ENCODE peak calls at places on chromosomes 5 and 9, in nine cellular contexts. C, K, T, O, S, U, A, H and I are unnamed samples. For H3K4me1, the result is how much of the 10 kb centered on the place peaks cover.

GRCh38 chr5:160542840-160543239 is 121.2 kb downstream of the PTTG1 start:
- DNase-seq in C (no peak), K (no peak), T (no peak), O (no peak), S (no peak), U (no peak), A (no peak), H (no peak), I (no peak)

GRCh38 chr9:116937361-116937760 is 250.3 kb downstream of the TRIM32 start:
- DNase-seq in C (no peak), K (peak), T (no peak), O (peak), S (no peak), U (no peak), A (no peak), H (no peak), I (no peak)

GRCh38 chr5:16871746-16872339 is 64.2 kb downstream of the MYO10 start:
- DNase-seq in C (peak), K (peak), T (no peak), O (peak), S (no peak), U (no peak), A (no peak), H (no peak), I (no peak)

GRCh38 chr9:109027176-109027575 is 13.9 kb upstream of the CTNNAL1 start:
- DNase-seq in C (peak), K (no peak), T (no peak), O (peak), S (no peak), U (peak), A (no peak), H (no peak), I (no peak)

GRCh38 chr5:127887282-127887681 is 184.1 kb downstream of the CCDC192 start:
- DNase-seq in C (no peak), K (peak), T (no peak), O (no peak), S (no peak), U (no peak), A (no peak), H (no peak), I (no peak)

GRCh38 chr5:97181856-97182545 is 1.0 kb downstream of the RIOK2 start:
- DNase-seq in C (no peak), K (no peak), T (no peak), O (peak), S (no peak), U (no peak), A (no peak), H (no peak), I (no peak)

GRCh38 chr5:169354263-169354662 is 53.3 kb upstream of the SLIT3 start:
- DNase-seq in C (no peak), K (peak), T (no peak), O (peak), S (no peak), U (no peak), A (no peak), H (no peak), I (no peak)

GRCh38 chr5:56270058-56270457 is 36.9 kb upstream of the ANKRD55 start:
- DNase-seq in C (no peak), K (peak), T (no peak), O (no peak), S (no peak), U (no peak), A (peak), H (no peak), I (no peak)

GRCh38 chr5:82879089-82879488 is 198.1 kb downstream of the TMEM167A start:
- DNase-seq in C (no peak), K (no peak), T (no peak), O (no peak), S (no peak), U (no peak), A (no peak), H (no peak), I (no peak)

GRCh38 chr5:134577022-134577795 is 51.7 kb downstream of the JADE2 start:
- DNase-seq in C (peak), K (peak), T (no peak), O (peak), S (no peak), U (no peak), A (peak), H (no peak), I (no peak)

GRCh38 chr9:2726620-2727335 is 9.5 kb downstream of the KCNV2 start:
- DNase-seq in C (no peak), K (peak), T (no peak), O (peak), S (no peak), U (no peak), A (no peak), H (no peak), I (no peak)

GRCh38 chr9:126020836-126021235 is 273.7 kb downstream of the PBX3 start:
- DNase-seq in C (no peak), K (no peak), T (no peak), O (no peak), S (no peak), U (no peak), A (no peak), H (no peak), I (no peak)

GRCh38 chr5:122940890-122941289 is 95.5 kb downstream of the SNX24 start:
- DNase-seq in C (no peak), K (no peak), T (no peak), O (no peak), S (no peak), U (no peak), A (no peak), H (no peak), I (no peak)

GRCh38 chr9:127741831-127742434 is 6.8 kb upstream of the TOR2A start:
- DNase-seq in C (peak), K (no peak), T (no peak), O (no peak), S (peak), U (peak), A (peak), H (peak), I (peak)

GRCh38 chr5:93649234-93649900 is 66.3 kb downstream of the NR2F1 start:
- DNase-seq in C (no peak), K (no peak), T (no peak), O (no peak), S (no peak), U (no peak), A (no peak), H (no peak), I (no peak)

GRCh38 chr5:112492291-112492690 is 73.2 kb upstream of the EPB41L4A start:
- DNase-seq in C (no peak), K (peak), T (no peak), O (peak), S (peak), U (peak), A (peak), H (peak), I (no peak)

GRCh38 chr5:178940569-178941360 is at the start of gene ZNF454:
- DNase-seq in C (peak), K (no peak), T (peak), O (peak), S (peak), U (no peak), A (peak), H (peak), I (peak)

GRCh38 chr9:68751556-68751955 is 46.5 kb downstream of the PIP5K1B start:
- DNase-seq in C (no peak), K (no peak), T (no peak), O (no peak), S (no peak), U (no peak), A (no peak), H (no peak), I (no peak)

GRCh38 chr5:88269222-88269771 is 652 bp upstream of the TMEM161B start:
- DNase-seq in C (no peak), K (peak), T (no peak), O (peak), S (no peak), U (peak), A (peak), H (peak), I (peak)

GRCh38 chr5:74725331-74725730 is 40.3 kb downstream of the HEXB start:
- DNase-seq in C (no peak), K (no peak), T (no peak), O (peak), S (no peak), U (no peak), A (no peak), H (no peak), I (no peak)

GRCh38 chr5:33011803-33012202 is 300.7 kb downstream of the NPR3 start:
- DNase-seq in C (no peak), K (no peak), T (no peak), O (no peak), S (no peak), U (no peak), A (no peak), H (no peak), I (no peak)

GRCh38 chr9:113993838-113994540 is 84.1 kb downstream of the AMBP start:
- DNase-seq in C (peak), K (peak), T (peak), O (peak), S (peak), U (no peak), A (peak), H (peak), I (peak)

GRCh38 chr9:126799051-126799450 is 5.8 kb upstream of the ZBTB43 start:
- DNase-seq in C (no peak), K (no peak), T (no peak), O (no peak), S (no peak), U (no peak), A (no peak), H (no peak), I (no peak)

GRCh38 chr5:77087484-77088291 is 603 bp upstream of the ZBED3 start:
- DNase-seq in C (peak), K (no peak), T (no peak), O (peak), S (no peak), U (peak), A (no peak), H (peak), I (no peak)

GRCh38 chr5:176831026-176831423 is 20.7 kb downstream of the UNC5A start:
- DNase-seq in C (no peak), K (no peak), T (no peak), O (no peak), S (no peak), U (no peak), A (peak), H (no peak), I (no peak)

GRCh38 chr5:173291722-173292658 is 36.2 kb downstream of the STC2 start:
- DNase-seq in C (no peak), K (no peak), T (peak), O (peak), S (no peak), U (peak), A (no peak), H (no peak), I (no peak)

GRCh38 chr9:121568541-121569265 is 69.1 kb upstream of the GGTA1 start:
- DNase-seq in C (peak), K (no peak), T (no peak), O (peak), S (peak), U (no peak), A (peak), H (no peak), I (peak)

GRCh38 chr9:137787786-137788505 is 89.6 kb upstream of the CACNA1B start:
- DNase-seq in C (no peak), K (no peak), T (no peak), O (no peak), S (no peak), U (no peak), A (no peak), H (no peak), I (no peak)

GRCh38 chr5:40578501-40579451 is 100.9 kb upstream of the PTGER4 start:
- DNase-seq in C (no peak), K (peak), T (no peak), O (peak), S (no peak), U (no peak), A (no peak), H (no peak), I (no peak)

GRCh38 chr5:153952893-153953292 is 85.8 kb downstream of the FAM114A2 start:
- DNase-seq in C (no peak), K (no peak), T (no peak), O (no peak), S (no peak), U (no peak), A (no peak), H (no peak), I (no peak)

GRCh38 chr5:159552751-159553150 is 222.5 kb upstream of the IL12B start:
- DNase-seq in C (no peak), K (peak), T (no peak), O (peak), S (no peak), U (peak), A (no peak), H (no peak), I (no peak)

GRCh38 chr5:77852514-77853352 is 76.6 kb upstream of the TBCA start:
- DNase-seq in C (peak), K (no peak), T (no peak), O (peak), S (peak), U (peak), A (peak), H (peak), I (no peak)

GRCh38 chr5:175829718-175830585 is 41.4 kb upstream of the CPLX2 start:
- DNase-seq in C (no peak), K (no peak), T (no peak), O (no peak), S (no peak), U (no peak), A (no peak), H (no peak), I (no peak)

GRCh38 chr9:106930477-106930876 is 67.5 kb downstream of the ZNF462 start:
- DNase-seq in C (no peak), K (no peak), T (no peak), O (no peak), S (no peak), U (no peak), A (no peak), H (no peak), I (no peak)

GRCh38 chr5:54912021-54912420 is 73.4 kb downstream of the ESM1 start:
- DNase-seq in C (no peak), K (no peak), T (no peak), O (peak), S (no peak), U (no peak), A (no peak), H (no peak), I (no peak)

DNA sequence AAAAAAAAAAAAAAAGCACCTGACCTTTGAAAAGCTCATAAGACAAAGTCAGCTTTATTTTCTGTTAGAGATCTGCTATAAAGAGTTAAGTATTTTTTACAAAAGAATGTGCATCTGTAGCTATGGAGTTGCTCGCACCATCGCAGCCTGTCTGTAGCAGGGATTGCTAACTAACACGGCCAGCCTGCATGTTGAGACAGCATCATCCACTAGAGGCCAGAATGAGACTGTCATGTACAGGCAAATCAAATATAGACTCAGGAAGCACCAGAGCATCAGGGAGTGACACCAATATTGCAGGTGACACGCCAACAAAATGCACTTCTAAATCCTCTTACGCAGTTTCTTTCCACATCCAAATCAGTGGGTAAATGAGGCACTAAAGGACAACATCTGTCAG is 136.3 kb upstream of the RASEF start:
- DNase-seq in C (peak), K (peak), T (peak), O (peak), S (peak), U (peak), A (peak), H (peak), I (peak)
- TF ChIP-seq CTCF in C (peak), K (peak), T (peak), O (peak), S (no peak), U (peak), A (peak), H (peak), I (peak)

GRCh38 chr5:116885825-116886224 is 311.2 kb upstream of the SEMA6A start:
- DNase-seq in C (no peak), K (no peak), T (no peak), O (no peak), S (no peak), U (no peak), A (no peak), H (no peak), I (no peak)
- H3K4me1 ChIP-seq in C (under half), K (under half), T (under half), O (under half), S (under half), U (under half), A (under half), H (under half), I (under half)

GRCh38 chr5:150160448-150161069 is 4.9 kb upstream of the PDGFRB start:
- DNase-seq in C (no peak), K (no peak), T (no peak), O (no peak), S (no peak), U (no peak), A (no peak), H (no peak), I (no peak)
- H3K27ac ChIP-seq in C (peak), K (no peak), T (peak), O (peak), S (no peak), U (no peak), A (peak), H (no peak), I (peak)

GRCh38 chr9:130930132-130930803 is 8.8 kb downstream of the FIBCD1 start:
- DNase-seq in C (no peak), K (no peak), T (no peak), O (no peak), S (no peak), U (no peak), A (no peak), H (no peak), I (no peak)

GRCh38 chr9:130927995-130928900 is 10.8 kb downstream of the FIBCD1 start:
- DNase-seq in C (peak), K (peak), T (no peak), O (peak), S (peak), U (no peak), A (peak), H (peak), I (no peak)

GRCh38 chr9:130931508-130932150 is 7.4 kb downstream of the FIBCD1 start:
- DNase-seq in C (no peak), K (no peak), T (no peak), O (no peak), S (no peak), U (no peak), A (no peak), H (no peak), I (no peak)

GRCh38 chr9:130930804-130931349 is 8.2 kb downstream of the FIBCD1 start:
- DNase-seq in C (no peak), K (no peak), T (no peak), O (no peak), S (no peak), U (no peak), A (no peak), H (no peak), I (no peak)

DNA sequence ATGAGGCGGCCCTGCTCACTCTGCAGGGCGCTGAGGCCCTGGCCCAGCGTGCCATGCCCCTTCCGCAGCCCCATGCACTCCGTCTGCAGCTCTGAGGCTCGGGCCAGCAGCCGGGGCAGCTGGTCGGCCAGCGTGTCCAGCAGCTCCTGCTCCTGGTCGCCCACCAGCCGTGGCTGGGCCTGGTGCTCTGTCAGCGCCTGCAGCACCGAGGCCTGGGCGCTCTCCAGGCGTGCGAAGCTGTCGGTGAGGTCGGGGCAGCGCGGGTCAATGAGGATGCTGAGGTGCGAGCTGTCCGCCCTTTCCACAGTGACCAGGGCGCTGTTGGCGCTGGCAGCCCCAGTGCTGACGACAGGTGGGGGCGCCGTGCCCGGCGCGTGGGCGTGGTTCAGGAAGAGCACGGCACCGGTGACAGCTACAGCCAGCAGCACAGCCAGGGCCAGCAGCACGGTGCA is 9.4 kb downstream of the FIBCD1 start:
- DNase-seq in C (no peak), K (no peak), T (no peak), O (no peak), S (no peak), U (no peak), A (no peak), H (no peak), I (no peak)
- TF ChIP-seq CTCF in C (no peak), K (no peak), T (no peak), O (no peak), S (no peak), U (no peak), A (no peak), H (no peak), I (no peak)